ENCODE peak calls at places on chromosomes 13 and 19, in five cellular contexts. E is brain microvascular endothelial cell; L is stimulated activated CD4-positive, alpha-beta T cell treated with anti-CD3 and anti-CD28 coated beads, Interleukin-12 subunit alpha, Interleukin-12 subunit beta, amount 100 ng/mL, for 4 hours; T is activated naive CD4-positive, alpha-beta T cell treated with Interleukin-2 at 50 U/mL for 16 hours; V is substantia nigra. A is an unnamed sample.

GRCh38 chr19:58577581-58578429 is 4.7 kb upstream of the MZF1 start:
- DNase-seq in T (no peak), L (no peak), E (no peak), V (no peak), A (no peak)

GRCh38 chr19:374183-374885 is 29.7 kb upstream of the MIER2 start:
- DNase-seq in E (no peak), T (no peak), V (no peak), L (no peak), A (no peak)

GRCh38 chr19:3687774-3688706 is 12.2 kb downstream of the PIP5K1C start:
- DNase-seq in L (peak; percentile 21), T (peak; percentile 35), V (no peak), E (no peak), A (peak; percentile 19)

GRCh38 chr13:21871302-21871862 is 200.5 kb downstream of the FGF9 start:
- DNase-seq in E (no peak), T (no peak), L (no peak), V (no peak), A (no peak)

GRCh38 chr19:33640773-33641172 is 19.0 kb downstream of the CHST8 start:
- DNase-seq in E (no peak), L (no peak), T (no peak), V (no peak), A (no peak)

GRCh38 chr19:43596842-43597461 is 557 bp downstream of the ZNF576 start:
- DNase-seq in T (no peak), L (no peak), V (no peak), E (no peak), A (no peak)

GRCh38 chr19:10894911-10895213 is 23.5 kb downstream of the CARM1 start:
- DNase-seq in V (no peak), T (no peak), L (no peak), E (no peak), A (no peak)

GRCh38 chr19:56958428-56958827 is 117.9 kb upstream of the PEG3 start:
- DNase-seq in L (no peak), E (no peak), T (no peak), V (no peak), A (no peak)

GRCh38 chr13:47426126-47426849 is 529.4 kb upstream of the HTR2A start:
- DNase-seq in E (peak; percentile 60), L (no peak), T (no peak), V (no peak), A (no peak)

GRCh38 chr13:24097064-24097463 is 63.5 kb upstream of the SPATA13 start:
- DNase-seq in T (peak; percentile 52), L (peak; percentile 8), E (no peak), V (no peak), A (no peak)

GRCh38 chr13:109787135-109787954 is 962 bp upstream of the IRS2 start:
- DNase-seq in L (peak; percentile 25), T (peak; percentile 29), E (no peak), V (no peak), A (peak; percentile 18)

GRCh38 chr19:4911314-4911713 is 2.0 kb downstream of the UHRF1 start:
- DNase-seq in L (no peak), E (peak; percentile 14), T (no peak), V (no peak), A (no peak)

GRCh38 chr19:7772752-7773291 is 9.8 kb downstream of the CLEC4M start:
- DNase-seq in L (no peak), E (no peak), T (peak; percentile 35), V (no peak), A (no peak)

GRCh38 chr19:14507704-14508246 is 10.4 kb downstream of the DNAJB1 start:
- DNase-seq in V (no peak), T (no peak), E (peak; percentile 92), L (no peak), A (no peak)

GRCh38 chr13:101575591-101575990 is 123.1 kb downstream of the ITGBL1 start:
- DNase-seq in E (peak; percentile 9), T (no peak), V (no peak), L (no peak), A (no peak)

GRCh38 chr13:72839831-72840426 is 58.0 kb downstream of the PIBF1 start:
- DNase-seq in T (peak; percentile 46), V (no peak), E (peak; percentile 44), L (peak; percentile 30), A (peak; percentile 6)

GRCh38 chr13:55263045-55263444 is 1877.7 kb upstream of the PRR20A start:
- DNase-seq in L (no peak), T (no peak), E (no peak), V (no peak), A (no peak)

A was measured in T-helper 9 cell.